ENCODE peak calls at places on chromosomes 3 and 15, in four cellular contexts. M is BE2C, W is neural progenitor cell, P is cardiac muscle cell. Y is an unnamed sample.

GRCh38 chr3:158801200-158801599 is 654 bp upstream of the MFSD1 start:
- DNase-seq in M (no peak), W (peak; percentile 43), P (peak; percentile 27), Y (no peak)

GRCh38 chr3:129596194-129597086 is 10.0 kb downstream of the PLXND1 start:
- DNase-seq in M (peak; percentile 84), W (peak; percentile 65), P (peak; percentile 49), Y (no peak)

GRCh38 chr3:140097874-140098273 is 162.9 kb downstream of the CLSTN2 start:
- DNase-seq in M (no peak), W (no peak), P (no peak), Y (no peak)

GRCh38 chr3:113436794-113437193 is 4.5 kb downstream of the CFAP44 start:
- DNase-seq in M (no peak), W (no peak), P (no peak), Y (no peak)

GRCh38 chr3:125349055-125349454 is 26.1 kb downstream of the ZNF148 start:
- DNase-seq in M (no peak), W (no peak), P (no peak), Y (no peak)

GRCh38 chr3:196406806-196407470 is 25.3 kb downstream of the UBXN7 start:
- DNase-seq in M (peak; percentile 50), W (no peak), P (no peak), Y (peak; percentile 63)

GRCh38 chr3:72093270-72093669 is 308.3 kb upstream of the PROK2 start:
- DNase-seq in M (no peak), W (no peak), P (no peak), Y (no peak)

GRCh38 chr3:194184265-194184751 is 48.4 kb downstream of the HES1 start:
- DNase-seq in M (no peak), W (peak; percentile 71), P (no peak), Y (no peak)

GRCh38 chr3:61956236-61956635 is 394.9 kb downstream of the PTPRG start:
- DNase-seq in M (no peak), W (no peak), P (no peak), Y (no peak)

GRCh38 chr3:59401924-59402323 is 352.1 kb upstream of the CFAP20DC start:
- DNase-seq in M (no peak), W (no peak), P (no peak), Y (no peak)

GRCh38 chr3:194488007-194488742 is 1.4 kb upstream of the ATP13A3 start:
- DNase-seq in M (no peak), W (no peak), P (no peak), Y (no peak)

GRCh38 chr3:67644827-67645226 is 9.6 kb downstream of the SUCLG2 start:
- DNase-seq in M (no peak), W (no peak), P (no peak), Y (no peak)

GRCh38 chr3:126530171-126531050 is 6.5 kb downstream of the CHST13 start:
- DNase-seq in M (no peak), W (no peak), P (no peak), Y (no peak)

GRCh38 chr3:74651239-74651638 is 36.8 kb upstream of the CNTN3 start:
- DNase-seq in M (no peak), W (no peak), P (no peak), Y (no peak)

GRCh38 chr3:172622916-172623700 is 87.8 kb downstream of the NCEH1 start:
- DNase-seq in M (peak; percentile 32), W (peak; percentile 51), P (peak; percentile 50), Y (peak; percentile 54)

GRCh38 chr3:150073513-150073912 is 102.8 kb upstream of the PFN2 start:
- DNase-seq in M (no peak), W (no peak), P (no peak), Y (no peak)

GRCh38 chr15:69357773-69358765 is 56.1 kb upstream of the KIF23 start:
- DNase-seq in M (no peak), W (peak; percentile 50), P (peak; percentile 55), Y (no peak)

GRCh38 chr3:193789455-193789854 is 196.4 kb downstream of the OPA1 start:
- DNase-seq in M (no peak), W (no peak), P (no peak), Y (no peak)

GRCh38 chr3:56137406-56137805 is 330.9 kb downstream of the ERC2 start:
- DNase-seq in M (no peak), W (no peak), P (no peak), Y (no peak)

GRCh38 chr3:32303051-32303786 is 64.7 kb downstream of the CMTM8 start:
- DNase-seq in M (no peak), W (no peak), P (no peak), Y (no peak)

GRCh38 chr3:101567528-101568317 is 6.1 kb downstream of the TRMT10C start:
- DNase-seq in M (no peak), W (no peak), P (no peak), Y (no peak)

GRCh38 chr3:33202581-33203457 is 15.8 kb downstream of the SUSD5 start:
- DNase-seq in M (no peak), W (peak; percentile 8), P (no peak), Y (no peak)

GRCh38 chr3:139357899-139358298 is 14.1 kb downstream of the MRPS22 start:
- DNase-seq in M (no peak), W (no peak), P (no peak), Y (no peak)

GRCh38 chr15:31458591-31458990 is 132.0 kb downstream of the KLF13 start:
- DNase-seq in M (no peak), W (no peak), P (no peak), Y (no peak)

GRCh38 chr3:107958151-107958550 is 132.7 kb downstream of the CD47 start:
- DNase-seq in M (no peak), W (no peak), P (no peak), Y (no peak)

GRCh38 chr15:64916365-64916764 is 4.7 kb downstream of the ANKDD1A start:
- DNase-seq in M (no peak), W (no peak), P (no peak), Y (no peak)

GRCh38 chr3:49351521-49352011 is 6.6 kb downstream of the GPX1 start:
- DNase-seq in M (no peak), W (no peak), P (no peak), Y (no peak)

GRCh38 chr3:114711321-114711891 is 417.6 kb downstream of the TIGIT start:
- DNase-seq in M (no peak), W (no peak), P (no peak), Y (no peak)

GRCh38 chr3:131053021-131053420 is 26.3 kb downstream of the NEK11 start:
- DNase-seq in M (no peak), W (no peak), P (no peak), Y (peak; percentile 16)

GRCh38 chr3:194872669-194872977 is 186.9 kb downstream of the FAM43A start:
- DNase-seq in M (no peak), W (peak; percentile 46), P (no peak), Y (peak; percentile 67)

GRCh38 chr3:189947948-189948723 is 172.6 kb downstream of the P3H2 start:
- DNase-seq in M (no peak), W (peak; percentile 41), P (peak; percentile 12), Y (peak; percentile 79)

GRCh38 chr3:191238321-191238817 is 39.3 kb downstream of the OSTN start:
- DNase-seq in M (no peak), W (no peak), P (no peak), Y (no peak)

DNA sequence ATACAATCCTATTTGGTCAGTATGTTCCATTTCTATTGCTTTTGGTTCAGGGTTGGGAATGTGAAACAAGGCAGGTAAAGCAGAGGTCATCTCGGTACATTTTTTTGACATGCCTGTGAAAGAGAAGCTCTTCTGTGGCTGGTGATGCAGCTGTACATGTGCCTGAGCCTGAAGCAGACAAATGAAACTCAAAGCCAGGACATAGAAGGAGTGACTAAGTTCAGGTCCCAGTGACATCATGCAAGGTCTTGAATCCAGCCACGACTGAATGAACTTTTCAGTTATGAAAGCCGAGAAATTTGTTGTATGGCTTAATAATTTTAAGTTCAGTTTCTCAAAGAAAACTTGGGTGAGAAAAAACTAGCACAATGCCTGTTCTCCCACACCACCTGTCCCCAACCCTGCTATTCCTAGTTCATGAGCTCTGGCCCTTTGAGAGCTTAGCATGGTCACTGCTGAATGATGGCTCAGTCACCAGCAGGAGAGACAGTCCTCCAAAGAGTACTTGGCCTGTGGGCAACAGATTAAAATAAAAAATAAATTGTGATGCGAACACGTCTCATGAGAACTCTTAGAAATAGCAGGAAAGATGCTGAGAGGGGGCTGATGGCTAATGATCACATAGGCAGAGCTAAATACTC is 600.2 kb upstream of the GRM7 start:
- DNase-seq in M (no peak), W (no peak), P (no peak), Y (no peak)
- H3K4me1 ChIP-seq in M (no peaks in the 10 kb centered on the region), W (no peaks in the 10 kb centered on the region), P (no peaks in the 10 kb centered on the region), Y (no peaks in the 10 kb centered on the region)

GRCh38 chr15:94168250-94168649 is 63.1 kb upstream of the MCTP2 start:
- DNase-seq in M (no peak), W (peak; percentile 11), P (no peak), Y (no peak)
- TF ChIP-seq CTCF in M (peak; percentile 39), W (peak; percentile 48), P (no peak), Y (peak; percentile 53)

GRCh38 chr15:95208071-95208470 is 976.7 kb downstream of the MCTP2 start:
- DNase-seq in M (no peak), W (no peak), P (no peak), Y (no peak)

GRCh38 chr15:95205101-95205500 is 973.7 kb downstream of the MCTP2 start:
- DNase-seq in M (no peak), W (no peak), P (no peak), Y (no peak)

GRCh38 chr15:95202569-95203349 is 971.4 kb downstream of the MCTP2 start:
- DNase-seq in M (no peak), W (no peak), P (no peak), Y (no peak)
- H3K9me3 ChIP-seq in M (no peaks in the 10 kb centered on the region), W (no peaks in the 10 kb centered on the region), P (no peaks in the 10 kb centered on the region), Y (peaks cover 11% of the 10 kb centered on the region)

GRCh38 chr15:90209591-90209990 is 8.5 kb downstream of the SEMA4B start:
- DNase-seq in M (no peak), W (no peak), P (no peak), Y (peak; percentile 92)
- H3K4me1 ChIP-seq in M (peaks cover 37% of the 10 kb centered on the region), W (no peaks in the 10 kb centered on the region), P (peaks cover 29% of the 10 kb centered on the region), Y (peaks cover 46% of the 10 kb centered on the region)

DNA sequence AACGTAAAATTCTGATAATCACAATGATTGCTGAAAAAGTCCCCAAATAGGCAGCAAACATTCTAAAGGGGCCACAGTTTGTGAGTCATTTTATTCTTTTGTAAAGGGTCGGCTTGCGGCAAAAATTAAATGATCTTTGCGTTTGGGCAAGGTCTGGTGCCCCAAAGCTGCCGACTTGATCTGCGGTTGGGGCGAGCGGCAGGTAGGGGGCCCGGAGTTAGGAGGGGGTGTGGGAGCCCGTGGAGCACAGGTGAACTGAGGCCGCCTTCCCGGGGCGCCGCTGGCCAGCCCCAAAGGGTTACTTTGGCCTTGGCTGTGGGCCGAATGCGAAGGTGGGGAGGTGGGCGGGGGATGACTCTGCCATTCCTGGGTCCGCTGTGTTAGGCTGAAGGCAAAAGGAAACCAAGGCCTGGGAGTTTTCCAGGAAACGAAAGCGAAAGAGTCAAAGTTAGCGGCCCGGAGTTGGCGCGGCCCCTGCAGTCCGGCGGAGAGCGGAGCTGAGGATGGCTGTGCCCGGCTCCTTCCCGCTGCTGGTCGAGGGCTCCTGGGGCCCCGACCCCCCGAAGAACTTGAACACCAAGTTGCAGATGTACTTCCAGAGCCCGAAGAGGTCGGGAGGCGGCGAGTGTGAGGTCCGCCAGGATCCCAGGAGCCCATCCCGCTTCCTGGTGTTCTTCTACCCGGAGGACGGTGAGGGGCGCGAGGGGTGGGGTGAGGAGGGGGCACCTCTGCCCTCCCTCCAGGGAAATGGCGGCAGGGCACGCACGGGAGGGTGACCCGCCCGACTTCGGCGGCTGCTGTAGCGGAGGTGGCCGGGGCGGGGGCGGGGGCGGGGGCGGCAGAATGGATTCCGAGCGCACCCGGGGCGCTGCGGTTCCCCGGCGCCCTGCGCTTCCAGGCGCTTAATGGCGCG is at the start of gene PARP14:
- DNase-seq in M (peak; percentile 39), W (peak; percentile 60), P (peak; percentile 52), Y (peak; percentile 75)
- TF ChIP-seq CTCF in M (no peak), W (no peak), P (no peak), Y (no peak)

GRCh38 chr3:160279657-160280056 is 54.4 kb downstream of the C3orf80 start:
- DNase-seq in M (no peak), W (no peak), P (no peak), Y (no peak)
- H3K9me3 ChIP-seq in M (no peaks in the 10 kb centered on the region), W (no peaks in the 10 kb centered on the region), P (no peaks in the 10 kb centered on the region), Y (no peaks in the 10 kb centered on the region)